ENCODE peak calls at places on chromosomes 2 and 18, in five cellular contexts. C is left ventricle myocardium inferior, J is nephron progenitor cell, L is choroid plexus epithelial cell, O is IMR-90. H is an unnamed sample.

GRCh38 chr18:58631301-58631700 is 2.4 kb upstream of the ALPK2 start:
- DNase-seq in J (no peak), L (no peak), C (no peak), O (no peak), H (no peak)

GRCh38 chr2:28052691-28053090 is 162.2 kb downstream of the BABAM2 start:
- DNase-seq in L (peak), J (no peak), C (no peak), O (peak), H (no peak)

GRCh38 chr18:42742976-42743755 is 372.3 kb downstream of the RIT2 start:
- DNase-seq in L (no peak), J (no peak), O (no peak), C (no peak), H (no peak)

GRCh38 chr18:11150271-11150615 is 874 bp upstream of the PIEZO2 start:
- DNase-seq in C (no peak), L (no peak), O (no peak), J (no peak), H (no peak)

GRCh38 chr18:22734812-22735627 is 198.1 kb upstream of the RBBP8 start:
- DNase-seq in J (no peak), L (peak), O (peak), C (no peak), H (peak)

GRCh38 chr2:201909961-201910361 is 103.6 kb downstream of the CDK15 start:
- DNase-seq in J (no peak), L (peak), C (no peak), O (peak), H (no peak)

GRCh38 chr18:75530548-75531211 is 103.2 kb upstream of the SMIM21 start:
- DNase-seq in C (peak), O (peak), J (no peak), L (no peak), H (no peak)

GRCh38 chr2:79275863-79276262 is 116.3 kb upstream of the REG3A start:
- DNase-seq in J (no peak), L (no peak), O (no peak), C (no peak), H (no peak)

GRCh38 chr2:220528180-220528579 is 900.8 kb downstream of the SLC4A3 start:
- DNase-seq in L (peak), C (no peak), J (no peak), O (peak), H (no peak)

GRCh38 chr2:128578406-128579385 is 260.0 kb upstream of the HS6ST1 start:
- DNase-seq in J (no peak), L (no peak), C (no peak), O (peak), H (no peak)

GRCh38 chr2:7209776-7210555 is 292.8 kb downstream of the RNF144A start:
- DNase-seq in L (peak), J (no peak), O (peak), C (no peak), H (no peak)

GRCh38 chr18:28999711-29000110 is 822.8 kb upstream of the CDH2 start:
- DNase-seq in C (no peak), O (peak), L (no peak), J (no peak), H (no peak)

DNA sequence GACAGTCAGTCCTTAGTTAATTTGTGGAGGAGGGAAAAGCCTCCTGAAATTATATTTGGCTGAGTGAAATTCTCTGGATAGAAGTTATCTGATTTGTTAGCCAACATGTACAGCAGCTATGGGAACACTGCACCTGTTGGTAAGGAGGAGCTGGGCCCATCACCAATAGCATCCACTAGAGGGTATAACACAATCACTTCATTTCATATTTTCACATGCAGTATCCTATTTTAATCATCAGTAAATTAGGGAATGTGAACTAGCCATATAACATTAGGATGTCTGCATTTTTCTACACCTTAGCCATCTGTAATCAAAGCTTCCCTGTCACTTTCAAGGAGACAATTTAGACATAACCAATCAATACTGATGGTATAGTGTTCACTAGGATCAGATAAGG is 818.4 kb upstream of the CDH2 start:
- DNase-seq in O (peak), L (peak), C (no peak), J (no peak), H (no peak)
- TF ChIP-seq CTCF in O (peak), L (peak), C (no peak), J (no peak), H (no peak)

GRCh38 chr18:57142361-57142760 is 4.5 kb upstream of the BOD1L2 start:
- DNase-seq in C (no peak), J (no peak), L (no peak), O (no peak), H (no peak)
- TF ChIP-seq CTCF in C (no peak), J (no peak), L (no peak), O (no peak), H (no peak)

GRCh38 chr2:47539228-47539627 is 136.3 kb downstream of the MSH2 start:
- DNase-seq in O (no peak), C (no peak), J (no peak), L (no peak), H (no peak)
- TF ChIP-seq CTCF in O (peak), C (peak), J (peak), L (peak), H (no peak)

GRCh38 chr2:31235504-31235902 is 1.6 kb downstream of the EHD3 start:
- DNase-seq in J (no peak), C (no peak), O (peak), L (peak), H (no peak)
- TF ChIP-seq CTCF in J (no peak), C (no peak), O (no peak), L (peak), H (no peak)

GRCh38 chr2:69306612-69306896 is 80.5 kb downstream of the GFPT1 start:
- DNase-seq in O (no peak), C (no peak), J (no peak), L (no peak), H (no peak)
- TF ChIP-seq CTCF in O (no peak), C (no peak), J (no peak), L (no peak), H (no peak)

DNA sequence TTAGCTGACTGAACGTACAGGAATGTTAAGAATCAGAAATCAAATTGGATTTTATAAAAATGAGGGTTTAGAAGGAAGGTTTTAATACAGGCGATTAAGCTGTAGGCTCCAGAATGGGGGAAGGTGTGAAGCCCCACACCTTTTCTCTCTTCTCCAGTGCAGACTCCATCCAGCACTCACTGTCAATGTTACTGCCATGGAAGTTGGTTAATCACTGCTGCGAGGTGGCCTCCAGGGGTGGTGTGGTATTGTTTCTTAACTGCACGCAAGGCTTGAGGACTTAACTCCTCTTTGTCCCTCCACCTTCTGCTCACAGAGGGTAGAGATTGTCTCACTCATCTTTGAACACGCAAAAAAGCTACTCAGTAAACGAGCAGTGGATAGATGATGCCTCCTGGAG is 26.9 kb upstream of the YWHAQ start:
- DNase-seq in J (no peak), O (no peak), L (no peak), C (no peak), H (no peak)
- TF ChIP-seq CTCF in J (no peak), O (peak), L (peak), C (no peak), H (no peak)

GRCh38 chr2:12048551-12048950 is 302.1 kb downstream of the LPIN1 start:
- DNase-seq in L (no peak), J (peak), O (no peak), C (no peak), H (no peak)
- TF ChIP-seq CTCF in L (peak), J (peak), O (peak), C (peak), H (no peak)